ENCODE peak calls at places on chromosomes 6 and 20, in eight cellular contexts. D, K, F, I, J, Q, P and G are unnamed samples.

GRCh38 chr6:34145161-34146020 is 496 bp downstream of the GRM4 start:
- DNase-seq in K (no peak), F (no peak), P (peak; percentile 72), I (no peak), Q (peak; percentile 62), J (no peak), D (no peak), G (no peak)

GRCh38 chr6:55794136-55794812 is 81.1 kb downstream of the BMP5 start:
- DNase-seq in K (no peak), J (no peak), I (no peak), Q (no peak), F (peak; percentile 46), P (no peak), D (no peak), G (peak; percentile 65)

GRCh38 chr6:144066745-144067484 is 28.5 kb downstream of the SF3B5 start:
- DNase-seq in K (no peak), I (no peak), Q (peak; percentile 68), P (no peak), D (peak; percentile 44), J (no peak), F (no peak), G (no peak)

GRCh38 chr20:18511566-18511965 is 3.8 kb downstream of the SEC23B start:
- DNase-seq in K (no peak), D (no peak), F (no peak), P (no peak), Q (no peak), J (no peak), I (no peak), G (no peak)

GRCh38 chr20:31915491-31916280 is 36.2 kb downstream of the PDRG1 start:
- DNase-seq in F (no peak), P (no peak), D (no peak), K (no peak), J (no peak), Q (no peak), I (no peak), G (no peak)

GRCh38 chr6:125434760-125435159 is 133.0 kb upstream of the HDDC2 start:
- DNase-seq in I (no peak), K (no peak), D (no peak), J (no peak), Q (no peak), F (no peak), P (no peak), G (no peak)

GRCh38 chr6:166005846-166006592 is 161.6 kb downstream of the TBXT start:
- DNase-seq in F (no peak), P (peak; percentile 72), D (no peak), Q (no peak), I (peak; percentile 49), K (no peak), J (no peak), G (no peak)

GRCh38 chr6:163367388-163368183 is 46.9 kb upstream of the QKI start:
- DNase-seq in K (no peak), F (no peak), P (no peak), I (no peak), D (no peak), J (no peak), Q (no peak), G (no peak)

GRCh38 chr20:24148372-24148771 is 159.8 kb upstream of the GGTLC1 start:
- DNase-seq in Q (no peak), K (no peak), D (no peak), F (no peak), P (no peak), J (no peak), I (no peak), G (no peak)

GRCh38 chr6:11363881-11364576 is 131.6 kb upstream of the NEDD9 start:
- DNase-seq in K (no peak), P (no peak), I (no peak), D (no peak), J (peak; percentile 59), F (no peak), Q (peak; percentile 21), G (no peak)

GRCh38 chr6:34817337-34817910 is 25.5 kb downstream of the BLTP3A start:
- DNase-seq in I (no peak), D (no peak), Q (no peak), K (no peak), F (no peak), P (no peak), J (no peak), G (no peak)

GRCh38 chr6:109236140-109237081 is 141.1 kb downstream of the CEP57L1 start:
- DNase-seq in F (no peak), Q (peak; percentile 23), K (no peak), D (no peak), J (no peak), I (peak; percentile 15), P (peak; percentile 54), G (no peak)

GRCh38 chr6:98579941-98580340 is 254.4 kb upstream of the POU3F2 start:
- DNase-seq in Q (no peak), I (no peak), F (no peak), K (no peak), P (no peak), J (no peak), D (no peak), G (no peak)

GRCh38 chr6:30963641-30964040 is 19.9 kb upstream of the MUC21 start:
- DNase-seq in F (no peak), I (no peak), Q (no peak), J (no peak), K (no peak), P (no peak), D (no peak), G (no peak)

GRCh38 chr6:107624050-107624449 is 134.1 kb downstream of the SOBP start:
- DNase-seq in I (no peak), D (no peak), F (no peak), J (no peak), P (no peak), K (no peak), Q (no peak), G (no peak)

GRCh38 chr6:168181776-168182765 is 103.1 kb upstream of the FRMD1 start:
- DNase-seq in K (no peak), I (no peak), Q (no peak), D (no peak), P (no peak), F (no peak), J (no peak), G (no peak)

GRCh38 chr6:72579865-72580264 is 42.0 kb upstream of the KCNQ5 start:
- DNase-seq in D (no peak), J (no peak), K (no peak), I (no peak), F (no peak), Q (no peak), P (no peak), G (no peak)

GRCh38 chr6:11598687-11599086 is 61.1 kb downstream of the TMEM170B start:
- DNase-seq in K (no peak), P (no peak), J (no peak), D (no peak), I (no peak), F (no peak), Q (no peak), G (no peak)

GRCh38 chr20:3783516-3784225 is 2.4 kb upstream of the SPEF1 start:
- DNase-seq in I (no peak), F (no peak), D (no peak), J (no peak), K (no peak), P (no peak), Q (no peak), G (no peak)

GRCh38 chr6:155117266-155117665 is 122.2 kb downstream of the TIAM2 start:
- DNase-seq in I (no peak), F (peak; percentile 91), D (no peak), K (no peak), J (no peak), P (no peak), Q (no peak), G (no peak)

GRCh38 chr6:43250992-43251373 is 7.7 kb downstream of the TTBK1 start:
- DNase-seq in D (no peak), J (no peak), P (no peak), K (no peak), Q (no peak), F (no peak), I (no peak), G (no peak)

GRCh38 chr20:32553618-32554017 is 31.5 kb downstream of the NOL4L start:
- DNase-seq in I (no peak), F (no peak), K (no peak), P (no peak), Q (no peak), J (no peak), D (no peak), G (no peak)

GRCh38 chr20:8870652-8871051 is 198.2 kb upstream of the PLCB4 start:
- DNase-seq in K (no peak), I (no peak), P (no peak), F (no peak), Q (no peak), D (no peak), J (no peak), G (no peak)

GRCh38 chr6:144315226-144315980 is 30.3 kb downstream of the UTRN start:
- DNase-seq in D (no peak), J (no peak), Q (no peak), F (no peak), K (no peak), P (no peak), I (no peak), G (no peak)

GRCh38 chr6:163662604-163663225 is 248.2 kb downstream of the QKI start:
- DNase-seq in P (no peak), Q (no peak), K (no peak), D (no peak), F (no peak), J (no peak), I (no peak), G (no peak)

GRCh38 chr6:82068721-82069120 is 178.8 kb downstream of the IBTK start:
- DNase-seq in I (no peak), P (no peak), K (no peak), D (no peak), J (no peak), Q (no peak), F (no peak), G (no peak)

GRCh38 chr6:100618349-100618671 is 153.6 kb upstream of the SIM1 start:
- DNase-seq in K (no peak), I (no peak), J (no peak), Q (no peak), F (no peak), D (no peak), P (no peak), G (no peak)

GRCh38 chr6:104936766-104937535 is 20.0 kb upstream of the LIN28B start:
- DNase-seq in J (no peak), F (no peak), P (no peak), I (no peak), D (no peak), Q (no peak), K (no peak), G (no peak)

GRCh38 chr6:78487401-78487800 is 379.9 kb upstream of the IRAK1BP1 start:
- DNase-seq in P (no peak), I (no peak), J (no peak), Q (no peak), K (no peak), D (no peak), F (no peak), G (no peak)

GRCh38 chr20:43379239-43379917 is 78.3 kb upstream of the SRSF6 start:
- DNase-seq in F (peak; percentile 77), K (no peak), D (no peak), Q (no peak), P (no peak), J (no peak), I (no peak), G (peak; percentile 62)

GRCh38 chr20:51505566-51505965 is 37.0 kb downstream of the NFATC2 start:
- DNase-seq in F (no peak), I (no peak), Q (no peak), J (no peak), D (no peak), K (no peak), P (no peak), G (no peak)

GRCh38 chr20:2140561-2140960 is 38.9 kb downstream of the STK35 start:
- DNase-seq in F (no peak), I (no peak), D (no peak), J (no peak), P (no peak), K (no peak), Q (no peak), G (no peak)

GRCh38 chr6:75450903-75451302 is 42.7 kb downstream of the FILIP1 start:
- DNase-seq in F (no peak), K (no peak), P (no peak), Q (no peak), I (no peak), D (no peak), J (no peak), G (no peak)

GRCh38 chr6:106972500-106972899 is 2.0 kb downstream of the CD24 start:
- DNase-seq in D (no peak), I (no peak), P (no peak), K (no peak), F (no peak), J (no peak), Q (no peak), G (no peak)